ENCODE peak calls at places on chromosome 6, in four cellular contexts. F is upper lobe of right lung, G is heart right ventricle, M is suprapubic skin. X is an unnamed sample.

GRCh38 chr6:33276864-33277662 is at the start of gene B3GALT4:
- DNase-seq in F (peak), M (peak), G (peak), X (peak)

GRCh38 chr6:109794201-109794926 is 103.3 kb downstream of the FIG4 start:
- DNase-seq in F (no peak), G (no peak), M (no peak), X (no peak)

GRCh38 chr6:168062346-168063289 is 16.4 kb downstream of the FRMD1 start:
- DNase-seq in G (no peak), M (no peak), F (no peak), X (no peak)

GRCh38 chr6:12258591-12258990 is 31.6 kb upstream of the EDN1 start:
- DNase-seq in G (no peak), F (no peak), M (no peak), X (no peak)

GRCh38 chr6:1665214-1665613 is 55.5 kb downstream of the FOXC1 start:
- DNase-seq in F (no peak), G (no peak), M (no peak), X (no peak)

GRCh38 chr6:71045296-71045695 is 88.4 kb upstream of the B3GAT2 start:
- DNase-seq in F (no peak), G (no peak), M (no peak), X (no peak)

GRCh38 chr6:53803081-53803860 is 8.5 kb downstream of the LRRC1 start:
- DNase-seq in M (no peak), F (no peak), G (no peak), X (no peak)

GRCh38 chr6:166553563-166554271 is 32.8 kb downstream of the RAMACL start:
- DNase-seq in M (no peak), F (no peak), G (no peak), X (no peak)

GRCh38 chr6:147043994-147044477 is 160.2 kb upstream of the STXBP5 start:
- DNase-seq in G (no peak), M (no peak), F (no peak), X (no peak)

GRCh38 chr6:111748247-111748647 is 125.0 kb downstream of the FYN start:
- DNase-seq in F (no peak), G (no peak), M (no peak), X (no peak)

GRCh38 chr6:160733045-160733646 is 31.1 kb downstream of the PLG start:
- DNase-seq in M (no peak), F (no peak), G (no peak), X (no peak)

GRCh38 chr6:30169658-30170614 is 6.6 kb downstream of the TRIM15 start:
- DNase-seq in G (no peak), F (no peak), M (no peak), X (no peak)

GRCh38 chr6:140921366-140922226 is 1211.1 kb upstream of the GJE1 start:
- DNase-seq in G (no peak), F (no peak), M (no peak), X (no peak)

GRCh38 chr6:123829302-123829953 is 25.8 kb downstream of the NKAIN2 start:
- DNase-seq in M (no peak), G (no peak), F (no peak), X (no peak)

DNA sequence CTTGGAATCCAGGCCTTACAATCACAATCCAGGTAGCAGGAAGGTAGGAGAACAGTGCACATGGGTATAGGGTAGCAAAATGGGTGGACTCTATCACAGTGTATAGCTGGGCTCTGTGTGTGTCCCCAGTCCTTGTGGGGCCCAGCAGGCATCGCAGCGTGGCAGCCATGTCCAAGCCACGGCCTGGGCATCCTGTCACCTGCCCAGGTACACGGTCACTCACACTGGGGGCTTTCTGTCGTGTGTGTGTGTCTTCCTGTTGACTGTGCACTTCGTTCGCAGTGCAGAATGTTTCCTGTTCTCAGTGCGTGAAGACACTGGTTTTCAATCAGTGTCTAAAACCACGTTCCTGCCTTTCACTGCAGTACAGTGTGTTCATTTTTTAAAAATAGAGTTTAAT is 523.2 kb upstream of the JARID2 start:
- DNase-seq in G (no peak), F (no peak), M (no peak), X (no peak)
- TF ChIP-seq CTCF in G (no peak), F (no peak), M (no peak), X (no peak)

GRCh38 chr6:659179-659578 is 2.3 kb upstream of the HUS1B start:
- DNase-seq in G (no peak), F (no peak), M (no peak), X (no peak)
- TF ChIP-seq CTCF in G (no peak), F (no peak), M (no peak), X (no peak)

DNA sequence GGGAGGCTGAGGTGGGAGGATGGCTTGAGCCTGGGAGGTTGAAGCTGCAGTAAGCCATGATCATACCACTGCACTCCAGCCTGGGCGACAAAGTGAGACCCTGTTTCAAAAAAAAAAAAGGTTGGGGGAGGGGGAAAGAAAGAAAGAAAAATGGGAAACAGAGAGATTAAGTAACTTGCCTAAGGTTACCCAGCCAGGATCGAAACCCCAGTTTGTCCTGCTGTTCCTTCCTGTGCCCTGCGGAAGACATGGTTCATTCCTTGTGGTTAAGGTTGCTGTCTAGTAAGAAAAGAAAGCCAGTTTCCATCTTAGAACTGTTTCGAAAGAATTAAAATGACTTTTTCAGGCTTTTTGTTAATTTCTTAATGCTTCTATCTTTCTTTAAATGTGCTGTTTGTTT is 29.8 kb downstream of the C6orf89 start:
- DNase-seq in F (no peak), M (no peak), G (no peak), X (no peak)
- TF ChIP-seq CTCF in F (no peak), M (no peak), G (no peak), X (no peak)

DNA sequence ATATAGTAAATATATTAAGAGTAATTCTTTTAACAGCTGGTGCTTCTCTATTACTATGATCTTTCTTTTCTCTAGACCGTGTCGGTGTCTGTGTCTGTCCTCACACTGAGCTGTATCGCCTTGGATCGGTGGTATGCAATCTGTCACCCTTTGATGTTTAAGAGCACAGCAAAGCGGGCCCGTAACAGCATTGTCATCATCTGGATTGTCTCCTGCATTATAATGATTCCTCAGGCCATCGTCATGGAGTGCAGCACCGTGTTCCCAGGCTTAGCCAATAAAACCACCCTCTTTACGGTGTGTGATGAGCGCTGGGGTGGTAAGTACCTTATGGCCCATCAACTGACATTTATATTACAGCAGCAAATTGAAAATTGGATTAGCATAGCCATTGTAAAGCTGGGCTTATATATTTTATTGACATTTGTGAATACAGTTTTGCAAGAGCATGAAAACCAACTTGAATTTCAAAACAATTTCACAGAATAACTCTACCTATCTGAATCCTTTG is 72.2 kb upstream of the GFRAL start:
- DNase-seq in M (no peak), G (no peak), F (no peak), X (no peak)
- TF ChIP-seq CTCF in M (no peak), G (no peak), F (no peak), X (no peak)

GRCh38 chr6:74277749-74278148 is 581.7 kb downstream of the CD109 start:
- DNase-seq in F (no peak), G (no peak), M (no peak), X (no peak)

GRCh38 chr6:74282143-74282689 is 586.2 kb downstream of the CD109 start:
- DNase-seq in F (peak), G (peak), M (no peak), X (no peak)

GRCh38 chr6:74284266-74284665 is 588.3 kb downstream of the CD109 start:
- DNase-seq in G (no peak), F (no peak), M (no peak), X (no peak)

DNA sequence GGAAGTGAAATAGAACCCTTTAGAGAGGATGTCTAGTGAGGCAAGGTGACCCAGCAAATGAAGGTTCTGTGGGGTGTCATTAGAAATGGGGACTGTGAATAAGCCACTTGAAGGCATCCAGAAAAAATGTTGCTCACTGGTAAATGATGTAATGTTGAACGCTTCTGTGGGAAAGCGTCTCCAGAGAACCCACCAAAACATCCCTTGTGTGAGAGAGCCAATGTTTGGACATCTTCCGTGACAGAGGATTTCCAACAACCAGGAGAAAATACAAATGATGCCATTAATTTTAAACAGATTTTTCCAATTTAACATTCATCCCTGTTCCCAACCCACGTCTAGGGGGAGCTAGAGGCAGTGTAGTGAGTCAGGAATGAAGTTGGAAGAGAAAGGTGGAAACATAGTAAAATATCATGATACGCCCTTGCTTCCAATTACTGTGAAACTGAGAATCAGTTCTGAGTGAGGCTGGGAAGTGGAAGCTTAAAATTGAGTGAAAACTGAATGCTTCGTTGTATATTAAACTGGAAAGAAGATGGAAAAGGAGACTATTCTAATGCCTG is 584.2 kb downstream of the CD109 start:
- DNase-seq in F (no peak), G (no peak), M (no peak), X (no peak)
- TF ChIP-seq CTCF in F (no peak), G (no peak), M (no peak), X (no peak)

DNA sequence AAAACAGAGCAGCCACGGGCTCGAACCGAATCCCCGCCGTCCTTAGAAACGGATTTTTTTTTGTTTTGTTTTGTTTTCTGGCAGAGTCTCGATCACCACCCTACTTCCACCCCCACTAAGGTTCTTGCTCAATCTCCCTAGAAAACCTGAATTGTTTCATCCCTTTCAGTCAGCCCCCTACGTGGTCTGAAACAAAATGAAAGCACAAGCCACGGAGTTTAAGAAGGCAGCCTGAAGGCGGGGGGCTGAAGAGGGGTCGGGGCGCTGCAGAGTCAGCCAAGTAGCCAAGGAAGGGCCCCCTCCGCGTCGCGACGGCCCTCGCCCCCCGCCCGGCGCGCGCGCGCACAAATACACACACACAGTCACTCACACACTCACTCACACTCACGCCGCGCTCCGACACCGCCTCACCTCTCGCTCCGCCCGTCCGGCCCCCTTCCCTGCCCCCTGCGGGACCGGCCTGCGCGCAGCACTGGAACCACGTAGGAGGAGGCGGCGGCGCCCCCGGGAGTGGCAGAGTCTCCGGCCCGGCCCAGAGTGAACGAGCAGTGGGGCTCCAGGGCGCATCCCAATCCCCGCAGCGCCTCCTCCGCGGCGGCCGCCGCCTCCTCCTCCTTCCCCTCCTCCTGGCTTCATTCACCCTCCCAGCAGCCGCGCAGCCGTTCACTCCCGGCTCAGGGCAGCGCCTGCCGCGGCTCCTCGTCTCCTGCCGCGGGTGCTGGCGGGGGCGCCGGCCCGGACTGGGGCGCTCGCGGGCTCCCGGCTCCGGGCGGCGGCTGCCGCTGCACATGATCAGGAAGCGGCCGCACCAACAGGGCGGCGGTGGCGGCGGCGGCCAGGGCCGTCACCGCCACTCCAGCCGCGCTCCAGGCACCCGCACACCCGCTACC is 1.4 kb downstream of the ATXN1 start:
- DNase-seq in F (peak), M (peak), G (peak), X (peak)
- TF ChIP-seq CTCF in F (peak), M (no peak), G (no peak), X (no peak)

X was measured in CD14-positive monocyte.